ENCODE peak calls at places on chromosomes 7 and 10, in ten cellular contexts. F is epithelial cell of esophagus; I is NCI-H1105 treated with DMSO at 0.1 percent for 48 hours; P is Right ventricle myocardium inferior; E is anterior cingulate cortex; V is activated naive CD8-positive, alpha-beta T cell treated with anti-CD3 and anti-CD28 coated beads, Interleukin-2, amount 50 U/mL, for 24 hours; Y is NCI-H1694; B is GM03348; A is A549; S is GM23248. D is an unnamed sample.

GRCh38 chr10:80784695-80785094 is 247.0 kb downstream of the SH2D4B start:
- DNase-seq in E (no peak), B (no peak), V (no peak), I (no peak), S (no peak), Y (no peak), P (no peak), A (no peak), F (no peak), D (no peak)

GRCh38 chr10:129771024-129771423 is 193.1 kb downstream of the EBF3 start:
- DNase-seq in E (no peak), S (no peak), F (no peak), Y (no peak), B (no peak), V (no peak), I (no peak), P (no peak), A (no peak), D (no peak)

GRCh38 chr10:8050561-8051108 is 3.9 kb upstream of the GATA3 start:
- DNase-seq in E (no peak), P (no peak), F (peak; percentile 42), Y (no peak), A (peak; percentile 78), B (peak; percentile 47), I (peak; percentile 22), V (peak; percentile 41), S (peak; percentile 44), D (no peak)

GRCh38 chr7:130435455-130435854 is 5.4 kb downstream of the CEP41 start:
- DNase-seq in B (no peak), F (no peak), Y (no peak), P (no peak), A (no peak), E (no peak), S (no peak), V (no peak), I (no peak), D (no peak)

GRCh38 chr10:23448323-23448722 is 9.4 kb downstream of the OTUD1 start:
- DNase-seq in A (no peak), P (no peak), F (no peak), B (no peak), E (no peak), I (no peak), V (no peak), S (no peak), Y (no peak), D (no peak)

GRCh38 chr7:15508258-15508657 is 53.6 kb downstream of the AGMO start:
- DNase-seq in F (peak; percentile 3), E (no peak), S (peak; percentile 43), B (no peak), P (no peak), I (no peak), A (no peak), V (no peak), Y (no peak), D (peak; percentile 61)

GRCh38 chr10:28236641-28237040 is 66.2 kb downstream of the MPP7 start:
- DNase-seq in E (no peak), I (no peak), B (no peak), Y (no peak), P (no peak), V (no peak), F (no peak), A (no peak), S (no peak), D (no peak)

GRCh38 chr7:27442446-27442845 is 199.8 kb downstream of the EVX1 start:
- DNase-seq in B (peak; percentile 18), P (no peak), V (no peak), S (peak; percentile 80), A (peak; percentile 18), E (no peak), Y (no peak), I (no peak), F (peak; percentile 60), D (no peak)

GRCh38 chr10:120475844-120476791 is 19.1 kb downstream of the PLPP4 start:
- DNase-seq in I (no peak), P (no peak), V (no peak), S (peak; percentile 30), F (no peak), B (no peak), E (no peak), A (no peak), Y (no peak), D (no peak)

GRCh38 chr7:49768835-49769234 is 4.6 kb upstream of the VWC2 start:
- DNase-seq in I (no peak), E (no peak), B (no peak), S (no peak), V (no peak), A (no peak), Y (no peak), F (no peak), P (no peak), D (no peak)

D was measured in putamen.